ENCODE peak calls at places on chromosomes 6 and 20, in four cellular contexts. U is WTC11, B is A549, E is K562. K is an unnamed sample.

GRCh38 chr6:138334963-138335362 is 42.7 kb upstream of the SMIM28 start:
- DNase-seq in U (no peak), E (no peak), B (no peak), K (no peak)

GRCh38 chr20:61661025-61661424 is 404.7 kb downstream of the TAF4 start:
- DNase-seq in U (no peak), B (no peak), E (no peak), K (no peak)

GRCh38 chr20:8547035-8547649 is 415.1 kb downstream of the PLCB1 start:
- DNase-seq in B (no peak), U (no peak), E (no peak), K (no peak)

GRCh38 chr6:143843689-143844405 is 709 bp downstream of the LTV1 start:
- DNase-seq in B (peak; percentile 3), U (no peak), E (no peak), K (peak; percentile 13)

GRCh38 chr6:30555428-30556005 is 772 bp downstream of the GNL1 start:
- DNase-seq in U (peak; percentile 61), E (peak; percentile 55), B (no peak), K (no peak)

GRCh38 chr6:27471365-27472115 is 1.4 kb downstream of the ZNF184 start:
- DNase-seq in E (no peak), B (no peak), U (no peak), K (no peak)

GRCh38 chr20:52379723-52380336 is 188.3 kb upstream of the ZFP64 start:
- DNase-seq in E (peak; percentile 32), B (peak; percentile 33), U (peak; percentile 57), K (peak; percentile 15)

GRCh38 chr6:87357479-87358196 is 13.0 kb downstream of the C6orf163 start:
- DNase-seq in E (no peak), U (no peak), B (no peak), K (no peak)

GRCh38 chr6:34358389-34358906 is 34.0 kb downstream of the NUDT3 start:
- DNase-seq in U (no peak), B (no peak), E (no peak), K (no peak)

GRCh38 chr6:121835662-121836061 is 400.2 kb downstream of the GJA1 start:
- DNase-seq in E (no peak), B (no peak), U (no peak), K (no peak)

GRCh38 chr6:28867078-28867414 is 56.7 kb downstream of the TRIM27 start:
- DNase-seq in B (no peak), E (peak; percentile 38), U (no peak), K (no peak)

GRCh38 chr6:81237226-81237625 is 515.3 kb downstream of the TENT5A start:
- DNase-seq in B (no peak), U (no peak), E (no peak), K (no peak)

GRCh38 chr20:35290887-35291417 is 1.3 kb downstream of the FAM83C start:
- DNase-seq in B (no peak), U (no peak), E (no peak), K (no peak)

GRCh38 chr6:111922454-111923297 is 49.4 kb upstream of the FYN start:
- DNase-seq in U (no peak), B (no peak), E (no peak), K (no peak)

GRCh38 chr20:33334111-33334510 is 51.1 kb downstream of the BPIFB1 start:
- DNase-seq in U (no peak), B (no peak), E (no peak), K (no peak)

DNA sequence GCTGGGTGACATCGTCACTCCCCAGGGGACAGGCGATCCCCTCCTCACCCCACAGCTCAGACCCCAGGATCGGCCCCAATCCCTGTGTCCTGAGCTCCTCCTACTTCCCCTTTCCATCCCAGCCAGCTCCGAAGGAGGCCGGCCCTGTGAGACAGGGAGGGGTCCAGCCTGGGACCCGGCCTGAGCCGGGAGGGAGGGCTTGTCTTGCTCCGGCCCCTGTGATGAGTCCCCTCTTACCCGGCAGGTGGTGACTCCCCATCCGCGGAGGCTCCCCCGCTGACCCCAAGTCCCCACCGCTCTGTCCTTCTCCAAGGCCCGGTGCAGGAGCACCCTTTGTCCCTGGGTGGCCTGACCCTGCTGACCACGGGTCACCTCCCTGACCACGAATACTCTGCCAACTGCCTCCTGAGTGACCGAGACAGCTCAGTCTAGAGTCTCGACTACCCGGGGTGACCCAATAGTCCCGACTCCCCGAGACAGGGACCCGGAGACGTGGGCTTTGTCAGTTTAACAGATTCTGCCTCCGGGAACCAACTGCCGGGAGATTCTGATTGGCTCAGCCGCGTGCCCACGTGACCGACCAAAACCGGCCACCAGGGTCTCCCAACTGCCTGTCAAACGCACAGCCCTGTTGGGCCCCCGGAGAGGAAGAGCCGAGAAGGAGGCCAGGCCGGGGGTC is 187.4 kb upstream of the PROKR2 start:
- DNase-seq in U (peak; percentile 30), E (peak; percentile 60), B (no peak), K (peak; percentile 40)
- TF ChIP-seq NR3C1 in U (no peak), E (no peak), B (no peak), K (peak; percentile 21)

GRCh38 chr6:80163754-80164187 is 57.3 kb downstream of the BCKDHB start:
- DNase-seq in B (peak; percentile 4), U (no peak), E (no peak), K (peak; percentile 26)
- TF ChIP-seq NR3C1 in B (no peak), U (no peak), E (no peak), K (no peak)

GRCh38 chr20:63129991-63130653 is 85.8 kb downstream of the YTHDF1 start:
- DNase-seq in E (no peak), U (peak; percentile 20), B (no peak), K (no peak)
- TF ChIP-seq NR3C1 in E (no peak), U (no peak), B (no peak), K (no peak)

GRCh38 chr6:47479874-47480273 is 2.3 kb downstream of the CD2AP start:
- DNase-seq in U (no peak), E (no peak), B (no peak), K (no peak)
- TF ChIP-seq NR3C1 in U (no peak), E (no peak), B (no peak), K (no peak)

GRCh38 chr6:55643868-55644267 is 64.9 kb upstream of the HMGCLL1 start:
- DNase-seq in B (no peak), U (no peak), E (no peak), K (no peak)
- TF ChIP-seq NR3C1 in B (no peak), U (no peak), E (no peak), K (no peak)

K was measured in HepG2.